ENCODE peak calls at places on chromosome 10, in nine cellular contexts. W is astrocyte of the spinal cord; F is midbrain; D is GM23338; U is stimulated activated CD4-positive, alpha-beta T cell treated with anti-CD3 and anti-CD28 coated beads, Interleukin-4, amount 100 ng/mL, for 24 hours; K is amniotic stem cell; O is non-pigmented ciliary epithelial cell; X is foreskin fibroblast; S is spleen. M is an unnamed sample.

GRCh38 chr10:2731940-2732339 is 335.4 kb upstream of the PFKP start:
- DNase-seq in S (no peak), X (no peak), U (no peak), O (no peak), F (no peak), K (no peak), D (no peak), W (no peak), M (no peak)

GRCh38 chr10:29923416-29923970 is 135.9 kb downstream of the JCAD start:
- DNase-seq in O (no peak), S (no peak), F (no peak), W (no peak), X (no peak), U (no peak), K (no peak), D (no peak), M (no peak)

GRCh38 chr10:126059101-126059826 is 162.9 kb downstream of the FANK1 start:
- DNase-seq in U (no peak), S (no peak), F (no peak), K (no peak), W (peak), D (no peak), X (peak), O (no peak), M (no peak)

GRCh38 chr10:33161550-33162247 is 172.8 kb downstream of the NRP1 start:
- DNase-seq in W (no peak), F (no peak), X (no peak), K (no peak), U (no peak), O (no peak), S (no peak), D (no peak), M (no peak)

GRCh38 chr10:101493782-101494281 is 94.2 kb downstream of the POLL start:
- DNase-seq in S (no peak), F (no peak), D (no peak), O (no peak), U (no peak), K (no peak), W (no peak), X (no peak), M (no peak)

GRCh38 chr10:108434818-108435217 is 1270.3 kb upstream of the SORCS1 start:
- DNase-seq in X (no peak), S (no peak), D (peak), U (no peak), O (no peak), F (no peak), K (no peak), W (no peak), M (no peak)

GRCh38 chr10:50937230-50937907 is 51.9 kb upstream of the A1CF start:
- DNase-seq in D (peak), K (peak), X (peak), O (no peak), F (no peak), S (no peak), U (no peak), W (peak), M (peak)

GRCh38 chr10:43249962-43250624 is 16.8 kb downstream of the RASGEF1A start:
- DNase-seq in W (no peak), F (no peak), U (peak), O (no peak), K (no peak), S (peak), D (peak), X (no peak), M (no peak)

GRCh38 chr10:43421201-43421507 is 12.2 kb upstream of the HNRNPF start:
- DNase-seq in K (no peak), O (no peak), W (no peak), S (no peak), U (no peak), F (no peak), X (no peak), D (no peak), M (no peak)

GRCh38 chr10:3760083-3760482 is 24.9 kb downstream of the KLF6 start:
- DNase-seq in U (no peak), K (no peak), D (no peak), X (no peak), W (no peak), O (no peak), S (no peak), F (no peak), M (no peak)

GRCh38 chr10:13685885-13686284 is 99.1 kb downstream of the PRPF18 start:
- DNase-seq in D (no peak), W (no peak), U (no peak), X (no peak), F (no peak), O (no peak), S (peak), K (no peak), M (no peak)

GRCh38 chr10:110868981-110869380 is 2.7 kb upstream of the PDCD4 start:
- DNase-seq in X (no peak), F (no peak), D (no peak), K (no peak), O (no peak), S (no peak), U (no peak), W (no peak), M (no peak)

GRCh38 chr10:5971315-5971832 is 6.0 kb downstream of the IL15RA start:
- DNase-seq in D (no peak), U (peak), K (no peak), X (no peak), S (no peak), F (no peak), O (no peak), W (peak), M (no peak)

GRCh38 chr10:44039599-44039998 is 345.3 kb downstream of the CXCL12 start:
- DNase-seq in F (no peak), K (no peak), W (peak), D (no peak), X (no peak), O (no peak), S (no peak), U (no peak), M (no peak)

GRCh38 chr10:3720228-3721019 is 64.6 kb downstream of the KLF6 start:
- DNase-seq in O (peak), K (no peak), D (no peak), U (no peak), F (peak), X (peak), W (peak), S (peak), M (no peak)

GRCh38 chr10:28503114-28503513 is 29.8 kb upstream of the WAC start:
- DNase-seq in U (no peak), S (no peak), O (no peak), D (no peak), W (peak), K (no peak), F (no peak), X (no peak), M (no peak)

GRCh38 chr10:112565434-112566053 is 118.5 kb downstream of the VTI1A start:
- DNase-seq in K (peak), D (peak), O (peak), S (no peak), X (peak), U (no peak), W (peak), F (peak), M (peak)

GRCh38 chr10:99619090-99619800 is 994 bp downstream of the SLC25A28 start:
- DNase-seq in F (no peak), W (peak), D (peak), O (no peak), K (no peak), U (no peak), S (no peak), X (no peak), M (no peak)

GRCh38 chr10:74293686-74294365 is 142.8 kb downstream of the ADK start:
- DNase-seq in F (no peak), W (peak), S (no peak), X (peak), O (no peak), U (no peak), D (no peak), K (peak), M (no peak)

GRCh38 chr10:126042906-126043305 is 146.5 kb downstream of the FANK1 start:
- DNase-seq in D (no peak), O (no peak), W (no peak), U (no peak), K (no peak), F (no peak), S (no peak), X (no peak), M (no peak)

GRCh38 chr10:24390746-24391145 is 181.8 kb downstream of the KIAA1217 start:
- DNase-seq in K (no peak), W (peak), O (no peak), U (no peak), F (no peak), D (no peak), S (no peak), X (no peak), M (no peak)

GRCh38 chr10:89813546-89813945 is 112.2 kb downstream of the KIF20B start:
- DNase-seq in X (no peak), W (no peak), F (no peak), U (no peak), K (no peak), S (no peak), O (no peak), D (no peak), M (no peak)